ENCODE peak calls at places on chromosomes 3 and 15, in six cellular contexts. One of them, this sample, is unnamed.

GRCh38 chr3:64681827-64682226 is 6.0 kb downstream of the ADAMTS9 start:
- DNase-seq in AG04449: no peak
- DNase-seq in LHCN-M2: no peak
- DNase-seq in M059J: no peak
- DNase-seq in Right ventricle myocardium inferior: no peak
- DNase-seq in ELR: no peak
- DNase-seq in this sample: no peak

GRCh38 chr3:32951410-32951811 is at the start of gene CCR4:
- DNase-seq in LHCN-M2: no peak
- DNase-seq in M059J: no peak
- DNase-seq in Right ventricle myocardium inferior: no peak
- DNase-seq in ELR: no peak
- DNase-seq in AG04449: no peak
- DNase-seq in this sample: no peak

GRCh38 chr3:172766718-172767405 is 16.3 kb downstream of the ECT2 start:
- DNase-seq in LHCN-M2: no peak
- DNase-seq in M059J: no peak
- DNase-seq in Right ventricle myocardium inferior: no peak
- DNase-seq in ELR: no peak
- DNase-seq in AG04449: no peak
- DNase-seq in this sample: no peak

GRCh38 chr15:55970286-55970685 is 23.1 kb downstream of the NEDD4 start:
- DNase-seq in Right ventricle myocardium inferior: no peak
- DNase-seq in ELR: peak
- DNase-seq in AG04449: no peak
- DNase-seq in LHCN-M2: no peak
- DNase-seq in M059J: peak
- DNase-seq in this sample: no peak

GRCh38 chr3:82087958-82088357 is 326.5 kb upstream of the GBE1 start:
- DNase-seq in LHCN-M2: peak
- DNase-seq in ELR: peak
- DNase-seq in AG04449: peak
- DNase-seq in M059J: peak
- DNase-seq in Right ventricle myocardium inferior: no peak
- DNase-seq in this sample: peak

GRCh38 chr15:98213346-98213979 is 253.0 kb downstream of the ARRDC4 start:
- DNase-seq in Right ventricle myocardium inferior: no peak
- DNase-seq in ELR: no peak
- DNase-seq in M059J: no peak
- DNase-seq in AG04449: no peak
- DNase-seq in LHCN-M2: no peak
- DNase-seq in this sample: no peak

GRCh38 chr3:4734454-4734853 is 241.3 kb downstream of the ITPR1 start:
- DNase-seq in Right ventricle myocardium inferior: no peak
- DNase-seq in AG04449: no peak
- DNase-seq in ELR: no peak
- DNase-seq in M059J: no peak
- DNase-seq in LHCN-M2: no peak
- DNase-seq in this sample: no peak

GRCh38 chr3:61574854-61575253 is 13.5 kb downstream of the PTPRG start:
- DNase-seq in Right ventricle myocardium inferior: no peak
- DNase-seq in M059J: peak
- DNase-seq in LHCN-M2: peak
- DNase-seq in ELR: peak
- DNase-seq in AG04449: peak
- DNase-seq in this sample: no peak

GRCh38 chr15:74790080-74790916 is 8.4 kb downstream of the CSK start:
- DNase-seq in Right ventricle myocardium inferior: peak
- DNase-seq in ELR: peak
- DNase-seq in AG04449: no peak
- DNase-seq in LHCN-M2: peak
- DNase-seq in M059J: peak
- DNase-seq in this sample: no peak

GRCh38 chr15:87557871-87558270 is 698.7 kb downstream of the NTRK3 start:
- DNase-seq in LHCN-M2: peak
- DNase-seq in M059J: peak
- DNase-seq in ELR: no peak
- DNase-seq in Right ventricle myocardium inferior: no peak
- DNase-seq in AG04449: no peak
- DNase-seq in this sample: no peak

GRCh38 chr15:77525907-77526581 is 105.4 kb downstream of the HMG20A start:
- DNase-seq in AG04449: no peak
- DNase-seq in ELR: no peak
- DNase-seq in LHCN-M2: no peak
- DNase-seq in M059J: no peak
- DNase-seq in Right ventricle myocardium inferior: no peak
- DNase-seq in this sample: no peak

GRCh38 chr15:66901336-66902100 is 163.9 kb upstream of the SMAD3 start:
- DNase-seq in M059J: peak
- DNase-seq in LHCN-M2: peak
- DNase-seq in AG04449: no peak
- DNase-seq in Right ventricle myocardium inferior: no peak
- DNase-seq in ELR: peak
- DNase-seq in this sample: no peak

GRCh38 chr3:55330355-55330754 is 156.8 kb downstream of the WNT5A start:
- DNase-seq in M059J: peak
- DNase-seq in LHCN-M2: peak
- DNase-seq in AG04449: peak
- DNase-seq in ELR: peak
- DNase-seq in Right ventricle myocardium inferior: no peak
- DNase-seq in this sample: peak

GRCh38 chr3:65146149-65146548 is 458.3 kb upstream of the ADAMTS9 start:
- DNase-seq in AG04449: no peak
- DNase-seq in M059J: peak
- DNase-seq in Right ventricle myocardium inferior: no peak
- DNase-seq in ELR: no peak
- DNase-seq in LHCN-M2: no peak
- DNase-seq in this sample: no peak

This sample was measured in Panc1.